ENCODE peak calls at places on chromosomes 11 and 22, in six cellular contexts. O is upper lobe of left lung, D is GM12878, V is gastrocnemius medialis, U is A549, G is HCT116. I is an unnamed sample.

GRCh38 chr11:45444796-45445195 is 158.7 kb upstream of the SYT13 start:
- ATAC-seq in O (no peak), D (peak), V (no peak), U (peak), G (no peak), I (no peak)

GRCh38 chr11:27718346-27718852 is 18.1 kb upstream of the BDNF start:
- ATAC-seq in O (peak), D (peak), V (peak), U (peak), G (peak), I (peak)

GRCh38 chr22:50184004-50184461 is 1.7 kb upstream of the TRABD start:
- ATAC-seq in O (peak), D (no peak), V (no peak), U (peak), G (no peak), I (peak)

GRCh38 chr22:42080287-42080686 is 787 bp downstream of the SMDT1 start:
- ATAC-seq in O (no peak), D (no peak), V (peak), U (no peak), G (no peak), I (no peak)

GRCh38 chr11:124108158-124108557 is 7.1 kb upstream of the VWA5A start:
- ATAC-seq in O (no peak), D (peak), V (no peak), U (peak), G (peak), I (no peak)

GRCh38 chr11:8614497-8614896 is 20.5 kb upstream of the STK33 start:
- ATAC-seq in O (no peak), D (no peak), V (no peak), U (no peak), G (no peak), I (no peak)

GRCh38 chr11:96748639-96749370 is 359.0 kb downstream of the JRKL start:
- ATAC-seq in O (peak), D (no peak), V (no peak), U (no peak), G (no peak), I (no peak)

GRCh38 chr22:49820984-49821383 is 6.7 kb downstream of the BRD1 start:
- ATAC-seq in O (peak), D (no peak), V (peak), U (no peak), G (peak), I (peak)

GRCh38 chr11:22808559-22809197 is 20.9 kb downstream of the SVIP start:
- ATAC-seq in O (no peak), D (peak), V (peak), U (no peak), G (no peak), I (no peak)

GRCh38 chr22:39938509-39938908 is 21.7 kb upstream of the TMA7B start:
- ATAC-seq in O (no peak), D (no peak), V (no peak), U (no peak), G (no peak), I (no peak)

GRCh38 chr11:125423247-125423849 is 72.7 kb downstream of the FEZ1 start:
- ATAC-seq in O (no peak), D (peak), V (no peak), U (no peak), G (peak), I (no peak)

GRCh38 chr11:3133456-3134217 is 31.5 kb downstream of the OSBPL5 start:
- ATAC-seq in O (no peak), D (no peak), V (no peak), U (no peak), G (no peak), I (no peak)

GRCh38 chr11:8786933-8787332 is 104.3 kb downstream of the RPL27A start:
- ATAC-seq in O (no peak), D (no peak), V (no peak), U (no peak), G (no peak), I (no peak)

GRCh38 chr22:36374603-36375024 is 13.2 kb downstream of the MYH9 start:
- ATAC-seq in O (no peak), D (no peak), V (no peak), U (peak), G (peak), I (peak)

GRCh38 chr11:131978351-131978750 is 607.9 kb downstream of the NTM start:
- ATAC-seq in O (no peak), D (no peak), V (no peak), U (no peak), G (no peak), I (no peak)

GRCh38 chr22:38942702-38943101 is 14.7 kb upstream of the APOBEC3A start:
- ATAC-seq in O (no peak), D (no peak), V (no peak), U (no peak), G (no peak), I (no peak)

GRCh38 chr11:65115361-65116082 is 2.0 kb downstream of the ZNHIT2 start:
- ATAC-seq in O (no peak), D (no peak), V (no peak), U (no peak), G (no peak), I (no peak)

GRCh38 chr11:65118097-65118837 is 766 bp upstream of the ZNHIT2 start:
- ATAC-seq in O (no peak), D (no peak), V (no peak), U (no peak), G (no peak), I (no peak)

GRCh38 chr11:65116370-65117205 is 913 bp downstream of the ZNHIT2 start:
- ATAC-seq in O (peak), D (no peak), V (no peak), U (no peak), G (peak), I (no peak)

GRCh38 chr11:65119670-65119995 is 2.1 kb upstream of the ZNHIT2 start:
- ATAC-seq in O (no peak), D (no peak), V (no peak), U (no peak), G (no peak), I (no peak)

GRCh38 chr11:65117206-65118096 is at the start of gene ZNHIT2:
- ATAC-seq in O (peak), D (peak), V (peak), U (peak), G (peak), I (peak)
- TF ChIP-seq POLR2A in O (no peak), D (peak), V (peak), U (peak), G (peak), I (peak)

GRCh38 chr22:28072066-28072465 is 153.0 kb upstream of the PITPNB start:
- ATAC-seq in O (no peak), D (no peak), V (no peak), U (no peak), G (no peak), I (no peak)

GRCh38 chr22:28074526-28074925 is 155.5 kb upstream of the PITPNB start:
- ATAC-seq in O (no peak), D (no peak), V (no peak), U (no peak), G (no peak), I (no peak)

GRCh38 chr22:28077166-28077565 is 158.1 kb upstream of the PITPNB start:
- ATAC-seq in O (no peak), D (no peak), V (no peak), U (no peak), G (no peak), I (no peak)

GRCh38 chr22:28075260-28075981 is 156.4 kb upstream of the PITPNB start:
- ATAC-seq in O (peak), D (no peak), V (peak), U (peak), G (no peak), I (peak)
- H3K4me3 ChIP-seq in O (no peak), D (no peak), V (no peak), U (no peak), G (no peak), I (no peak)

GRCh38 chr11:121226415-121227263 is 65.9 kb upstream of the SC5D start:
- ATAC-seq in O (no peak), D (peak), V (no peak), U (no peak), G (peak), I (no peak)
- TF ChIP-seq POLR2A in O (no peak), D (peak), V (no peak), U (no peak), G (peak), I (no peak)

GRCh38 chr11:93330446-93330984 is at the start of gene DEUP1:
- ATAC-seq in O (peak), D (peak), V (no peak), U (peak), G (no peak), I (peak)

GRCh38 chr11:93326681-93327080 is 3.9 kb upstream of the DEUP1 start:
- ATAC-seq in O (no peak), D (no peak), V (no peak), U (no peak), G (no peak), I (no peak)

DNA sequence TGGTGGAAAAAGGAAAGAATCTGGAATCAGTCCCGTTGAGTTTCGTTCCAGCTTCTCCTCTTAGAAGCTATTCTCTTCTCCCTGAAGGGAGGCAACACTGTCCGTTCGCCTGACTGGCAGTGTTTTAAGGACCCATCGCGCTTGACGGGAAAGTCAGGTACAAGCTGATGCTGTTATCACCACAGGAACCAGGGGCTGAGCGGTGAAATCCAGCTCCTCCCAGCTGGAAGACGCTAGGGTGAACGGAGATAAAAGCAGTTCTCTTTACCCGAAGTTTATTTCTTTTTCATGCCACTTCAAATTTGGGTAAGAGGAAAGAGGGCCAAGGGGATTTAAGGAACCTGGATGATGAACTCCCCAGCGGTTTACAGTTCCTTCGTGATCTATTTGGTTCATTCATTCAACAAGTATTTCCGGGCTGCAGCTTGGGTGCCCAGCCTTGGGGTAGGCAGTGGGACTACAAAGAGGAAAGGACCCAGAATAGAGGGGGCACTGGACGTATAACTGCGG is 551 bp upstream of the DEUP1 start:
- ATAC-seq in O (peak), D (no peak), V (no peak), U (no peak), G (no peak), I (peak)
- H3K4me3 ChIP-seq in O (no peak), D (no peak), V (no peak), U (peak), G (no peak), I (peak)

GRCh38 chr22:32806296-32806695 is 4.8 kb downstream of the TIMP3 start:
- ATAC-seq in O (no peak), D (no peak), V (no peak), U (no peak), G (no peak), I (no peak)

GRCh38 chr22:32805586-32805881 is 4.0 kb downstream of the TIMP3 start:
- ATAC-seq in O (no peak), D (no peak), V (no peak), U (no peak), G (no peak), I (no peak)

GRCh38 chr22:32803020-32803758 is 1.7 kb downstream of the TIMP3 start:
- ATAC-seq in O (peak), D (no peak), V (no peak), U (no peak), G (no peak), I (no peak)

GRCh38 chr22:32804036-32804435 is 2.5 kb downstream of the TIMP3 start:
- ATAC-seq in O (peak), D (no peak), V (no peak), U (no peak), G (no peak), I (no peak)

GRCh38 chr22:32804823-32805585 is 3.5 kb downstream of the TIMP3 start:
- ATAC-seq in O (no peak), D (no peak), V (no peak), U (no peak), G (no peak), I (no peak)
- TF ChIP-seq POLR2A in O (no peak), D (no peak), V (no peak), U (no peak), G (no peak), I (no peak)